ENCODE peak calls at places on chromosomes 7 and 10, in six cellular contexts. A is body of pancreas, J is transverse colon, Q is adrenal gland, W is A549, L is esophagus muscularis mucosa. H is an unnamed sample.

GRCh38 chr7:2982831-2983230 is 60.8 kb downstream of the CARD11 start:
- DNase-seq in W (no peak), L (no peak), Q (no peak), J (no peak), A (no peak), H (no peak)

GRCh38 chr10:110016037-110016436 is 8.3 kb downstream of the ADD3 start:
- DNase-seq in J (no peak), Q (no peak), W (peak), L (no peak), A (no peak), H (no peak)

GRCh38 chr7:79403879-79404278 is 49.6 kb downstream of the MAGI2 start:
- DNase-seq in J (no peak), L (no peak), A (no peak), W (no peak), Q (no peak), H (no peak)

GRCh38 chr7:115052706-115053105 is 130.8 kb downstream of the MDFIC start:
- DNase-seq in J (no peak), Q (no peak), W (no peak), A (no peak), L (no peak), H (no peak)

GRCh38 chr10:34996843-34997242 is 93.3 kb downstream of the CUL2 start:
- DNase-seq in L (no peak), W (no peak), Q (peak), A (no peak), J (peak), H (no peak)

GRCh38 chr7:103679156-103680132 is 233.4 kb upstream of the SLC26A5 start:
- DNase-seq in W (no peak), L (no peak), J (no peak), A (no peak), Q (no peak), H (no peak)

GRCh38 chr10:23343591-23344225 is 889 bp downstream of the C10orf67 start:
- DNase-seq in A (peak), L (peak), W (no peak), J (peak), Q (peak), H (peak)

GRCh38 chr10:78974409-78975317 is 94.1 kb upstream of the ZMIZ1 start:
- DNase-seq in Q (peak), A (peak), L (peak), J (peak), W (peak), H (peak)

GRCh38 chr7:102917436-102918353 is 4.9 kb downstream of the LRRC17 start:
- DNase-seq in J (no peak), Q (no peak), W (no peak), L (no peak), A (no peak), H (no peak)

GRCh38 chr7:25775570-25775969 is 376.4 kb upstream of the NFE2L3 start:
- DNase-seq in L (no peak), A (no peak), Q (no peak), J (no peak), W (no peak), H (no peak)

GRCh38 chr7:80482938-80483337 is 28.9 kb downstream of the GNAT3 start:
- DNase-seq in L (no peak), J (no peak), Q (no peak), A (no peak), W (no peak), H (no peak)

GRCh38 chr10:31927597-31928530 is 767 bp downstream of the ARHGAP12 start:
- DNase-seq in L (no peak), Q (peak), J (peak), W (peak), A (peak), H (peak)

GRCh38 chr10:88927291-88927690 is 25.3 kb downstream of the ACTA2 start:
- DNase-seq in A (no peak), J (no peak), W (no peak), L (no peak), Q (no peak), H (no peak)

GRCh38 chr10:93206652-93207051 is 133.0 kb downstream of the CYP26A1 start:
- DNase-seq in A (no peak), Q (no peak), L (peak), W (no peak), J (no peak), H (no peak)

GRCh38 chr10:52677087-52677486 is 95.5 kb downstream of the MBL2 start:
- DNase-seq in W (no peak), J (no peak), Q (no peak), A (no peak), L (no peak), H (no peak)

GRCh38 chr10:64313967-64314366 is 792.8 kb downstream of the REEP3 start:
- DNase-seq in A (no peak), W (no peak), L (no peak), Q (no peak), J (no peak), H (no peak)

GRCh38 chr7:37289781-37290180 is 158.9 kb downstream of the ELMO1 start:
- DNase-seq in A (no peak), W (no peak), J (no peak), L (no peak), Q (no peak), H (no peak)

GRCh38 chr7:139714163-139714901 is 63.5 kb downstream of the HIPK2 start:
- DNase-seq in L (no peak), Q (peak), A (no peak), W (no peak), J (peak), H (peak)

GRCh38 chr7:21269021-21269420 is 158.9 kb upstream of the SP4 start:
- DNase-seq in L (no peak), A (no peak), J (no peak), Q (no peak), W (no peak), H (no peak)

GRCh38 chr7:118087121-118087520 is 96.8 kb upstream of the LSM8 start:
- DNase-seq in L (no peak), Q (no peak), A (no peak), J (no peak), W (no peak), H (no peak)

GRCh38 chr10:132360766-132361447 is 28.9 kb downstream of the LRRC27 start:
- DNase-seq in A (no peak), W (peak), Q (no peak), J (no peak), L (no peak), H (no peak)

GRCh38 chr7:97133166-97133565 is 15.7 kb downstream of the SDHAF3 start:
- DNase-seq in L (no peak), J (no peak), A (no peak), W (no peak), Q (no peak), H (no peak)

GRCh38 chr7:148695953-148696352 is 2.8 kb upstream of the CUL1 start:
- DNase-seq in L (no peak), W (no peak), J (no peak), Q (no peak), A (no peak), H (no peak)

GRCh38 chr10:1308415-1308814 is 252.2 kb downstream of the WDR37 start:
- DNase-seq in J (no peak), A (no peak), Q (no peak), L (no peak), W (no peak), H (no peak)

GRCh38 chr7:3861941-3862340 is 560.9 kb downstream of the SDK1 start:
- DNase-seq in J (no peak), L (no peak), W (no peak), Q (no peak), A (peak), H (peak)

GRCh38 chr7:73712773-73713172 is 6.7 kb downstream of the STX1A start:
- DNase-seq in Q (no peak), W (no peak), L (no peak), A (no peak), J (no peak), H (no peak)

GRCh38 chr7:80851896-80852476 is 66.9 kb downstream of the SEMA3C start:
- DNase-seq in Q (no peak), J (no peak), W (no peak), L (no peak), A (no peak), H (no peak)

GRCh38 chr7:36188266-36188665 is 35.2 kb downstream of the EEPD1 start:
- DNase-seq in W (no peak), A (no peak), J (no peak), L (no peak), Q (no peak), H (no peak)

GRCh38 chr7:110600983-110601382 is 489.9 kb upstream of the LRRN3 start:
- DNase-seq in J (no peak), Q (no peak), A (no peak), W (no peak), L (no peak), H (no peak)

GRCh38 chr10:521261-521660 is 168.2 kb downstream of the DIP2C start:
- DNase-seq in A (no peak), W (no peak), Q (no peak), L (no peak), J (no peak), H (no peak)

GRCh38 chr10:50909334-50910014 is 24.0 kb upstream of the A1CF start:
- DNase-seq in A (no peak), Q (no peak), J (no peak), L (no peak), W (no peak), H (no peak)

GRCh38 chr10:104309980-104310978 is 28.0 kb downstream of the ITPRIP start:
- DNase-seq in A (peak), W (no peak), J (no peak), Q (peak), L (no peak), H (peak)

GRCh38 chr7:126361183-126361582 is 891.6 kb downstream of the GRM8 start:
- DNase-seq in L (no peak), J (no peak), Q (no peak), W (no peak), A (no peak), H (no peak)

GRCh38 chr7:155860840-155861479 is 48.7 kb upstream of the SHH start:
- DNase-seq in L (peak), A (peak), Q (peak), J (no peak), W (peak), H (no peak)

GRCh38 chr7:128148676-128149075 is 92.4 kb upstream of the LEP start:
- DNase-seq in A (no peak), L (peak), W (no peak), Q (no peak), J (no peak), H (no peak)

GRCh38 chr10:30433779-30434272 is at the start of gene MAP3K8:
- DNase-seq in A (peak), L (peak), Q (peak), W (peak), J (peak), H (peak)

DNA sequence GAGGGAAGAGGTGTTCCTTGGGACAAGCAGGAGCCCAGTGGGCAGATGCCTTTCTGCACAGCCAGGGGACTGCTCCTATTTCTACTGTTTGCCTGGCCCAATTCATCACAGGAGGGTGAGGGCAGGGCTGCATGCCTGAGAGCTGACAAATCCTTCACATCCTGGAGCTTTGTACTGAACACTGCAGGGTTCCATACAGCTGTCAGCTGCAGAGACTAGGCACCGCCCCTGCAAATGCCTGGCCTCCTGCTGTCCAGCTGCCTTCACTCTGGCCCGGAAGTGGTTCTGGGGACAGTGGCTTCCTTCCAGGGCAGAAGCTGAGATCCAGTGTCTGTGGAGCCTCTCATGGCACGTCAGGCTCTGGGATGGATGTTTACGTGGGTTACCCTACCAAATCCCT is 470.7 kb downstream of the DNAJB6 start:
- DNase-seq in A (no peak), J (no peak), W (no peak), L (no peak), Q (no peak), H (no peak)
- H3K27ac ChIP-seq in A (no peak), J (no peak), W (no peak), L (no peak), Q (no peak), H (no peak)

GRCh38 chr7:27199820-27200760 is at the start of gene HOXA13:
- DNase-seq in J (peak), L (no peak), W (peak), Q (peak), A (no peak), H (peak)
- TF ChIP-seq POLR2A in J (peak), L (no peak), W (no peak), Q (no peak), A (no peak), H (peak)

DNA sequence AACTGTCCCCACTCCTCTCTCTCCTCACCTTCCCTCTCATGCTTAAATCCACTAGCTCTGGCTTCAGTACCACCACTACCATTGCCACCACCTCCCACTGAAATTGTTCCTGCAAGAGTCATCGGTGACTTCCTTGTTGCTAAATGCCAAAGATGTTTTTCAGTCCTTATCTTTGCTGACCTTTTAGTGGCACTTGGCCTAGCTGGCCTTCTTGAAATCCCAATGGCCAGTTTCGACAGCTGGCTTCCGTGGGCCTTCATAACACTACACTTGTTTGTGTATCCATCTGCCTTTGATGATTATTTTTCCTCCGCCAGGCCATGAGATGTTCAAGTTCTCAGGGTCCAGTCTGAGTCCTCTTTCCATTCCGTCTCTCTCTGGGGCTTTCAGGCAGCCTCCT is 118.2 kb upstream of the NANOS1 start:
- DNase-seq in L (peak), W (peak), J (no peak), A (no peak), Q (peak), H (no peak)
- H3K27ac ChIP-seq in L (no peak), W (peak), J (no peak), A (no peak), Q (peak), H (no peak)

GRCh38 chr7:106448992-106449859 is 164.4 kb upstream of the NAMPT start:
- DNase-seq in J (no peak), A (no peak), W (no peak), L (no peak), Q (no peak), H (no peak)
- TF ChIP-seq POLR2A in J (no peak), A (no peak), W (no peak), L (no peak), Q (no peak), H (no peak)

GRCh38 chr10:95706990-95707389 is 13.3 kb upstream of the TCTN3 start:
- DNase-seq in W (no peak), Q (no peak), L (no peak), J (no peak), A (no peak), H (no peak)

GRCh38 chr10:95716866-95717265 is 23.1 kb upstream of the TCTN3 start:
- DNase-seq in Q (no peak), L (no peak), W (no peak), J (no peak), A (no peak), H (no peak)

GRCh38 chr10:95706573-95706972 is 12.8 kb upstream of the TCTN3 start:
- DNase-seq in Q (no peak), A (no peak), W (no peak), J (no peak), L (no peak), H (no peak)

GRCh38 chr10:95711492-95711891 is 17.8 kb upstream of the TCTN3 start:
- DNase-seq in J (no peak), A (no peak), L (no peak), W (no peak), Q (no peak), H (no peak)
- H3K27ac ChIP-seq in J (no peak), A (no peak), L (no peak), W (no peak), Q (no peak), H (no peak)

GRCh38 chr10:125160856-125161569 is 650 bp upstream of the CTBP2 start:
- DNase-seq in L (no peak), Q (peak), W (peak), A (peak), J (peak), H (peak)
- TF ChIP-seq POLR2A in L (no peak), Q (no peak), W (no peak), A (peak), J (no peak), H (peak)

GRCh38 chr7:129363-130221 is 62.8 kb upstream of the FAM20C start:
- DNase-seq in W (no peak), A (no peak), Q (no peak), J (no peak), L (no peak), H (no peak)
- H3K27ac ChIP-seq in W (no peak), A (no peak), Q (no peak), J (peak), L (peak), H (no peak)

GRCh38 chr10:81600185-81600584 is 274.8 kb upstream of the NRG3 start:
- DNase-seq in J (no peak), Q (no peak), W (peak), L (no peak), A (no peak), H (no peak)

DNA sequence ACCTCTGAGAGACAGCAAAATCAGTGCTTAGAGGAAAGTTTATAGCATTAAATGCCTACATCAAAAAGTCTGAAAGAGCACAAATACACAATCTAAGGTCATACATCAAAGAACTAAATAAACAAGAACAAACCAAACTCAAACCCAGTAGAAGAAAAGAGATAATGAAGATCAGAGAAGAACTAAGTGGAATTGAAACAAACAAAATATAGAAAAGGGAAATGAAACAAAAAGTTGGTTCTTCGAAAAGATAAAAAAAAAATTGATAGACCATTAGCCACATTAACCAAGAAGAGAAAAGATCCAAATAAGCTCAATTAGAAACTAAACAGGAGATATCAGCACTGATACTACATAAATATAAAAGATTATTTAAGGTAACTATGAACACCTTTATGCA is 280.0 kb upstream of the NRG3 start:
- DNase-seq in Q (no peak), A (no peak), L (no peak), J (no peak), W (no peak), H (no peak)
- TF ChIP-seq POLR2A in Q (no peak), A (no peak), L (no peak), J (no peak), W (no peak), H (no peak)

GRCh38 chr10:73509695-73510094 is 13.9 kb upstream of the PPP3CB start:
- DNase-seq in L (no peak), Q (no peak), A (no peak), J (no peak), W (no peak), H (no peak)
- H3K27ac ChIP-seq in L (no peak), Q (no peak), A (no peak), J (no peak), W (no peak), H (no peak)

GRCh38 chr10:44569193-44570091 is 184.5 kb upstream of the CXCL12 start:
- DNase-seq in W (no peak), Q (peak), A (no peak), L (no peak), J (no peak), H (no peak)
- TF ChIP-seq POLR2A in W (no peak), Q (no peak), A (no peak), L (no peak), J (no peak), H (no peak)